ENCODE peak calls at places on chromosomes 5 and 9, in five cellular contexts. W, Q, I, H and L are unnamed samples.

GRCh38 chr5:88119535-88119934 is 149.1 kb downstream of the TMEM161B start:
- DNase-seq in I (no peak), Q (no peak), H (no peak), W (no peak), L (no peak)

GRCh38 chr5:83512051-83512745 is 40.7 kb downstream of the VCAN start:
- DNase-seq in H (no peak), Q (no peak), W (no peak), I (no peak), L (no peak)

GRCh38 chr5:158414780-158415179 is 555.8 kb upstream of the CLINT1 start:
- DNase-seq in Q (no peak), W (no peak), H (no peak), I (no peak), L (no peak)

GRCh38 chr5:36944607-36945225 is 68.1 kb downstream of the NIPBL start:
- DNase-seq in Q (no peak), I (no peak), H (no peak), W (no peak), L (peak; percentile 41)

GRCh38 chr9:91751922-91752321 is 198.1 kb downstream of the ROR2 start:
- DNase-seq in W (no peak), I (no peak), Q (no peak), H (no peak), L (no peak)

GRCh38 chr5:176741566-176742211 is 68.7 kb upstream of the UNC5A start:
- DNase-seq in W (no peak), Q (peak; percentile 47), I (no peak), H (peak; percentile 25), L (no peak)

GRCh38 chr5:40618926-40619325 is 60.8 kb upstream of the PTGER4 start:
- DNase-seq in Q (no peak), I (no peak), W (no peak), H (no peak), L (no peak)

GRCh38 chr9:694499-695154 is 146.9 kb upstream of the DMRT1 start:
- DNase-seq in H (no peak), Q (no peak), I (peak; percentile 34), W (no peak), L (no peak)

GRCh38 chr5:7181841-7182240 is 214.1 kb upstream of the ADCY2 start:
- DNase-seq in Q (no peak), I (no peak), W (no peak), H (no peak), L (no peak)

GRCh38 chr5:175687231-175687701 is 29.4 kb downstream of the HRH2 start:
- DNase-seq in I (no peak), W (no peak), H (peak; percentile 77), Q (no peak), L (no peak)

GRCh38 chr9:95505676-95506437 is 10.9 kb downstream of the PTCH1 start:
- DNase-seq in H (no peak), Q (peak; percentile 76), W (peak; percentile 66), I (peak; percentile 42), L (no peak)

GRCh38 chr9:94065535-94065961 is 18.7 kb upstream of the PTPDC1 start:
- DNase-seq in W (peak; percentile 78), I (peak; percentile 34), H (peak; percentile 81), Q (peak; percentile 72), L (peak; percentile 60)

GRCh38 chr5:140141241-140141640 is 15.5 kb downstream of the IGIP start:
- DNase-seq in Q (no peak), H (no peak), W (no peak), I (no peak), L (no peak)

GRCh38 chr5:2958976-2959375 is 207.5 kb upstream of the IRX2 start:
- DNase-seq in Q (no peak), H (no peak), W (no peak), I (no peak), L (no peak)

GRCh38 chr5:6545770-6546690 is 86.8 kb downstream of the NSUN2 start:
- DNase-seq in I (no peak), W (no peak), H (no peak), Q (no peak), L (no peak)

GRCh38 chr5:169467382-169467781 is 116.2 kb upstream of the SPDL1 start:
- DNase-seq in I (no peak), Q (no peak), H (no peak), W (no peak), L (no peak)

GRCh38 chr5:52837068-52837467 is 49.4 kb downstream of the ITGA1 start:
- DNase-seq in H (no peak), W (no peak), Q (peak; percentile 48), I (no peak), L (no peak)

GRCh38 chr5:160956011-160956410 is 104.0 kb upstream of the ATP10B start:
- DNase-seq in H (no peak), W (no peak), I (no peak), Q (no peak), L (no peak)

GRCh38 chr5:29697786-29698414 is 1495.6 kb upstream of the CDH6 start:
- DNase-seq in W (no peak), Q (peak; percentile 25), I (no peak), H (no peak), L (no peak)

GRCh38 chr5:139658501-139658927 is 10.4 kb downstream of the CXXC5 start:
- DNase-seq in I (no peak), Q (no peak), H (peak; percentile 84), W (no peak), L (no peak)

GRCh38 chr5:113825143-113825542 is 311.6 kb downstream of the YTHDC2 start:
- DNase-seq in H (no peak), W (no peak), Q (no peak), I (no peak), L (no peak)

GRCh38 chr9:125137200-125137599 is 6.1 kb downstream of the SCAI start:
- DNase-seq in H (no peak), Q (no peak), I (no peak), W (no peak), L (no peak)

GRCh38 chr5:103587185-103587748 is 24.7 kb upstream of the NUDT12 start:
- DNase-seq in W (no peak), I (no peak), H (no peak), Q (no peak), L (no peak)

GRCh38 chr9:15513335-15513734 is 2.6 kb upstream of the PSIP1 start:
- DNase-seq in I (peak; percentile 21), Q (peak; percentile 23), H (no peak), W (peak; percentile 64), L (no peak)

GRCh38 chr5:96855041-96855872 is 21.0 kb upstream of the ERAP2 start:
- DNase-seq in H (no peak), W (no peak), I (no peak), Q (no peak), L (no peak)

GRCh38 chr5:58582411-58583393 is at the start of gene RAB3C:
- DNase-seq in Q (peak; percentile 97), H (peak; percentile 96), W (peak; percentile 95), I (peak; percentile 87), L (peak; percentile 31)

GRCh38 chr5:45521067-45521466 is 175.1 kb downstream of the HCN1 start:
- DNase-seq in W (peak; percentile 72), H (no peak), I (no peak), Q (peak; percentile 70), L (no peak)

GRCh38 chr9:102950341-102950740 is 44.8 kb upstream of the CYLC2 start:
- DNase-seq in W (no peak), H (no peak), I (no peak), Q (no peak), L (no peak)
- TF ChIP-seq CTCF in W (no peak), H (no peak), I (no peak), Q (no peak), L (no peak)

GRCh38 chr5:157309796-157310195 is 43.9 kb downstream of the CYFIP2 start:
- DNase-seq in Q (no peak), H (no peak), W (no peak), I (no peak), L (no peak)

GRCh38 chr5:157306092-157306491 is 40.2 kb downstream of the CYFIP2 start:
- DNase-seq in W (no peak), I (no peak), H (no peak), Q (no peak), L (no peak)

GRCh38 chr5:157306690-157307089 is 40.8 kb downstream of the CYFIP2 start:
- DNase-seq in I (no peak), W (no peak), Q (no peak), H (no peak), L (no peak)

GRCh38 chr5:157311595-157311994 is 45.7 kb downstream of the CYFIP2 start:
- DNase-seq in W (no peak), Q (no peak), H (no peak), I (no peak), L (no peak)

DNA sequence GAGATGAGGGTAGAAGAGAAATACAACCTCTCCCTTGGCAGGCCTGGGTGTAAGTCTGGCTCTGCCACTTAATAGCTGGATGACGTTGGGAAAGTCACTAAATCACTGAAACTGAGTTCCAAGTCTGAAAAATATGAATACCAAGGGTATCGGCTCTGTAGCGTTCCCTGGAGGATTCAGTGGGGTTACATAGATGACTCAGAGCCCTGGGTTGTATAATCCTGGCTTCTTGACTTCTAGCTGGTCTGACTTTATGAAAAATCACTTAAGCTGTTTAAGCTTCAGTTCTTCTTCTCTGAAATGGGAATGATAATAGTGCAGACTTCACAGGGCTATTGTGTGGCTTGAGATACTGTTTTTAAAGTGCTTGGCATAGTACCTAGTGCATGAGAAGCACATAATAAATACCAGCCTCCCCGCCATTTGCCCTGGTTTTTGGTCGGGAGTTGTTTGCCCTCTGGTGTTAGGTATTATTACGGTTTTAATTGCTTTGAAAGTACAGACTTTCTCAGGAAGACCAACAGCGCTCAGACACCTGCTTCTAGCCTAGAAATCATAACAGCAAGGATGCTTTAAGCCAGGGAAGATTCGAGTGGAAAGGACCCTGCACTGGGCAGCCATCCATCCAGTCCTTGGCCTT is 43.0 kb downstream of the CYFIP2 start:
- DNase-seq in Q (no peak), H (no peak), I (no peak), W (no peak), L (no peak)
- TF ChIP-seq CTCF in Q (no peak), H (no peak), I (no peak), W (no peak), L (no peak)

DNA sequence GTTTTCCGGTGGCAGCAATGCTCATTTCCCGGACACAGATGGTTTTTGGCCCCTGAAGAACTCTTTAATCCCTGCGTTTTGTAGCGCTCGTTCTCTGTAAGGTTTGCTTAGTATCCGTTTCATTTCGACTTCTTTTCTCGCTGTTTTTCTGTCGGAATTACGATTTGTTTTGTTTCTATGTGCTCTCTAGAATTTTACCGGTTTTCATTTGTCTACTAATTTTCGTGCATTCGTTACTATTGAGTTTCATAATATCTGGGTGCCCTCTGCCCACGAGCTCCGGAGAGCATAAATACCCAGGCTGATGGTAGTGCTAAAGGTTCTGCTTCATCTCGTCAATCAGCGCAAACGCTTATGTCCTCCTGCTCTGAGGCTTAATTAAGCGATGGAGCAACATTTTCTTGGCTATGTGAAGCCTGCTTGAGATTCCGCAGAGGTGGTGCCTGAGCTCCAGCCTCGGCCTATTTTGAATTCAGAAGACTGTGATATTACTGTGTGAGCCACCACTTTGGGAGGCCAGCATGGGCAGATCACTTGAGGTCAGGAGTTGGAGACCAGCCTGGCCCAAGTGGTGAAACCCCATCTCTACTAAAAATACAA is 44.9 kb downstream of the ANXA2R start:
- DNase-seq in W (no peak), I (no peak), H (no peak), Q (no peak), L (no peak)
- TF ChIP-seq CTCF in W (no peak), I (peak; percentile 7), H (no peak), Q (no peak), L (no peak)

GRCh38 chr9:83920942-83921707 is at the start of gene KIF27:
- DNase-seq in H (peak; percentile 100), I (peak; percentile 88), Q (peak; percentile 100), W (peak; percentile 99), L (peak; percentile 86)
- TF ChIP-seq CTCF in H (peak; percentile 65), I (peak; percentile 50), Q (peak; percentile 17), W (no peak), L (peak; percentile 31)